ENCODE peak calls at places on chromosomes 6 and 20, in seven cellular contexts. B is stomach, M is left ventricle myocardium inferior, S is A549, P is heart right ventricle, I is psoas muscle, K is iPS DF 6.9. Q is an unnamed sample.
A peak's percentile ranks its signal among the peaks of the same experiment; 100 is the strongest.

GRCh38 chr6:135372758-135373157 is 124.8 kb downstream of the AHI1 start:
- DNase-seq in K (no peak), B (no peak), S (no peak), P (no peak), M (no peak), I (no peak), Q (no peak)

GRCh38 chr6:20763311-20763710 is 229.1 kb downstream of the CDKAL1 start:
- DNase-seq in K (no peak), P (no peak), I (no peak), M (no peak), B (no peak), S (no peak), Q (no peak)

GRCh38 chr6:42851599-42851998 is 27.8 kb upstream of the RPL7L1 start:
- DNase-seq in I (no peak), B (no peak), P (no peak), K (no peak), S (no peak), M (no peak), Q (no peak)

GRCh38 chr6:116387374-116387773 is 16.6 kb downstream of the DSE start:
- DNase-seq in M (no peak), S (no peak), I (no peak), P (no peak), B (no peak), K (no peak), Q (no peak)

GRCh38 chr20:35091808-35092523 is 641 bp downstream of the TRPC4AP start:
- DNase-seq in S (no peak), P (no peak), B (no peak), K (no peak), I (peak; percentile 90), M (no peak), Q (no peak)

GRCh38 chr6:62999796-63000195 is 211.5 kb upstream of the FKBP1C start:
- DNase-seq in P (no peak), B (no peak), M (no peak), S (no peak), I (no peak), K (no peak), Q (no peak)

GRCh38 chr6:157314705-157315321 is 8.5 kb downstream of the TMEM242 start:
- DNase-seq in S (peak; percentile 40), I (no peak), P (no peak), K (no peak), M (no peak), B (no peak), Q (peak; percentile 64)

GRCh38 chr6:44386929-44387345 is 569 bp upstream of the CDC5L start:
- DNase-seq in P (no peak), K (no peak), I (peak; percentile 51), S (peak; percentile 21), B (no peak), M (no peak), Q (peak; percentile 3)

GRCh38 chr20:42368910-42369309 is 750.7 kb upstream of the CHD6 start:
- DNase-seq in K (no peak), M (no peak), I (no peak), S (no peak), P (no peak), B (no peak), Q (no peak)

GRCh38 chr6:139623382-139623781 is 248.9 kb upstream of the CITED2 start:
- DNase-seq in B (no peak), K (no peak), M (no peak), P (no peak), S (no peak), I (no peak), Q (no peak)

GRCh38 chr6:139858444-139858843 is 484.0 kb upstream of the CITED2 start:
- DNase-seq in I (no peak), M (no peak), K (no peak), B (peak; percentile 49), S (no peak), P (no peak), Q (no peak)

GRCh38 chr6:37074053-37074827 is 68.8 kb downstream of the FGD2 start:
- DNase-seq in B (no peak), M (peak; percentile 53), I (peak; percentile 87), P (no peak), K (no peak), S (no peak), Q (no peak)

GRCh38 chr6:157760589-157761330 is 62.3 kb upstream of the SNX9 start:
- DNase-seq in B (no peak), P (no peak), I (no peak), K (no peak), M (no peak), S (no peak), Q (peak; percentile 37)

GRCh38 chr6:111481836-111482235 is 1.2 kb downstream of the REV3L start:
- DNase-seq in I (no peak), K (no peak), M (no peak), S (no peak), P (no peak), B (no peak), Q (no peak)

GRCh38 chr20:20267685-20268429 is 100.0 kb upstream of the INSM1 start:
- DNase-seq in B (no peak), P (no peak), K (no peak), S (no peak), I (no peak), M (no peak), Q (no peak)

GRCh38 chr20:13199279-13199678 is 21.8 kb upstream of the ISM1 start:
- DNase-seq in S (no peak), B (no peak), K (no peak), M (no peak), I (no peak), P (no peak), Q (no peak)

GRCh38 chr6:101818056-101818455 is 424.5 kb downstream of the GRIK2 start:
- DNase-seq in B (no peak), M (no peak), S (no peak), P (no peak), K (no peak), I (no peak), Q (no peak)

GRCh38 chr6:35903679-35904078 is 17.2 kb downstream of the SRPK1 start:
- DNase-seq in M (no peak), S (no peak), B (no peak), P (no peak), K (no peak), I (no peak), Q (no peak)

GRCh38 chr6:100255701-100256100 is 209.0 kb downstream of the SIM1 start:
- DNase-seq in B (no peak), I (no peak), P (no peak), M (no peak), K (no peak), S (no peak), Q (no peak)

GRCh38 chr6:128336436-128337095 is 183.8 kb downstream of the PTPRK start:
- DNase-seq in B (no peak), S (no peak), M (no peak), K (no peak), P (no peak), I (no peak), Q (no peak)

GRCh38 chr6:52227495-52227894 is 16.8 kb downstream of the IL17F start:
- DNase-seq in I (no peak), S (no peak), P (no peak), M (no peak), K (no peak), B (no peak), Q (no peak)

GRCh38 chr6:143260857-143261256 is 189.6 kb downstream of the ADAT2 start:
- DNase-seq in I (no peak), B (no peak), P (no peak), S (no peak), M (no peak), K (no peak), Q (peak; percentile 15)

GRCh38 chr20:49043000-49043399 is 3.1 kb upstream of the CSE1L start:
- DNase-seq in B (no peak), S (no peak), P (no peak), I (no peak), M (no peak), K (no peak), Q (no peak)

GRCh38 chr6:142296975-142297604 is 4.7 kb upstream of the ADGRG6 start:
- DNase-seq in S (no peak), K (no peak), B (no peak), P (no peak), I (no peak), M (no peak), Q (no peak)

GRCh38 chr6:29791162-29791561 is 36.5 kb upstream of the HLA-G start:
- DNase-seq in K (no peak), M (no peak), S (no peak), I (no peak), P (no peak), B (no peak), Q (no peak)
- H3K4me3 ChIP-seq in K (no peak overlapping the region), M (peak overlapping the region; percentile 88), S (no peak overlapping the region), I (peak overlapping the region; percentile 70), P (no peak overlapping the region), B (no peak overlapping the region), Q (no peak overlapping the region)

GRCh38 chr6:33904050-33904827 is 100.4 kb upstream of the MLN start:
- DNase-seq in B (no peak), I (no peak), M (no peak), P (no peak), S (no peak), K (no peak), Q (no peak)
- H3K27ac ChIP-seq in B (no peak overlapping the region), I (no peak overlapping the region), M (no peak overlapping the region), P (no peak overlapping the region), S (no peak overlapping the region), K (no peak overlapping the region), Q (no peak overlapping the region)

GRCh38 chr6:138572200-138572875 is 73.0 kb upstream of the NHSL1 start:
- DNase-seq in M (peak; percentile 61), S (no peak), K (peak; percentile 45), I (no peak), B (peak; percentile 89), P (peak; percentile 79), Q (peak; percentile 85)
- H3K4me3 ChIP-seq in M (peak overlapping the region; percentile 67), S (no peak overlapping the region), K (peak overlapping the region; percentile 47), I (peak overlapping the region; percentile 64), B (peak overlapping the region; percentile 40), P (peak overlapping the region; percentile 47), Q (peak overlapping the region; percentile 69)

GRCh38 chr6:54071941-54072340 is 39.3 kb upstream of the MLIP start:
- DNase-seq in P (no peak), S (no peak), K (no peak), I (no peak), B (no peak), M (no peak), Q (no peak)

GRCh38 chr6:54073487-54073886 is 37.8 kb upstream of the MLIP start:
- DNase-seq in S (no peak), B (no peak), K (no peak), M (no peak), P (no peak), I (no peak), Q (no peak)

GRCh38 chr6:54074591-54075195 is 36.5 kb upstream of the MLIP start:
- DNase-seq in K (no peak), M (peak; percentile 27), B (no peak), P (peak; percentile 28), S (no peak), I (no peak), Q (no peak)

GRCh38 chr6:54074109-54074508 is 37.1 kb upstream of the MLIP start:
- DNase-seq in M (no peak), K (no peak), B (no peak), S (no peak), P (no peak), I (no peak), Q (no peak)

DNA sequence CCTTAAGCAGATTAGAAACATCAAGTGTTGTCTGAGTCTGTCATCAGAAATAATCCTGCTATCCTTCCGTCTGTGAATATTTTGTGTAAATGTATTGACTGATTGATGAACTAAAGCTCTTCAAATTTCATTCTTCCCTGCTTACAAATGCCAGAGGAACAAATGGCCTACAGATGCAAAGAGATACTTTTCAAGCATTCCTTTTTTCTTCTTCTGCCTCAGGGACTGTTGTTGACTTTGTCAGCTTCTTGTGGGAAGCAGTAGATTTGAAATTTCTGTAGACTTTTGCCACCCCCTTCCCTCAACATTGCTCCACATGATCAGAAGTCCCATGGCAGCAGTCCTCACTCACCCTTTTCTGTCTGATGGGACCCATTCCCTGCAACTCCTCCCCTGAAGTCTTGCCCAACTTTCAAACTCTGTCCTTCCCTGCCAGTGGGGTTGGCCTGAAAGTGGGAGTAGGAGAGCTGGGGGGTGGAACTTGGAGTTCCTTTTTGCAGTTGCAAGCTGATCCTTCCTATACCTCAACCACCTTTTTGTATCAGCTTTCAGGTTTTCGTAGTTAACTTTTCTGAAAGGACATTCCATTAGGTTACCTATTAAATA is 38.4 kb upstream of the MLIP start:
- DNase-seq in I (peak; percentile 59), S (no peak), M (peak; percentile 18), B (no peak), K (no peak), P (no peak), Q (no peak)
- H3K27ac ChIP-seq in I (peak overlapping the region; percentile 57), S (no peak overlapping the region), M (peak overlapping the region; percentile 46), B (no peak overlapping the region), K (no peak overlapping the region), P (peak overlapping the region; percentile 5), Q (no peak overlapping the region)

Q was measured in AG04450.